ENCODE peak calls at places on chromosome 14, in eight cellular contexts. S is fibroblast of pulmonary artery, Y is esophagus squamous epithelium, V is WTC11, K is AG09319, M is hepatocyte, L is progenitor cell of endocrine pancreas, C is epithelial cell of esophagus. N is an unnamed sample.

GRCh38 chr14:78959674-78960264 is 789.6 kb downstream of the NRXN3 start:
- DNase-seq in S (peak; percentile 85), Y (no peak), V (peak; percentile 73), K (peak; percentile 40), M (peak; percentile 87), L (peak; percentile 60), C (peak; percentile 79), N (no peak)

GRCh38 chr14:38210587-38211257 is 3.0 kb downstream of the SSTR1 start:
- DNase-seq in S (peak; percentile 76), Y (no peak), V (peak; percentile 46), K (no peak), M (peak; percentile 71), L (peak; percentile 33), C (no peak), N (no peak)

GRCh38 chr14:29240046-29240445 is 473.5 kb downstream of the FOXG1 start:
- DNase-seq in S (peak; percentile 93), Y (no peak), V (no peak), K (no peak), M (no peak), L (no peak), C (peak; percentile 29), N (no peak)

GRCh38 chr14:53619625-53620324 is 336.9 kb downstream of the BMP4 start:
- DNase-seq in S (peak; percentile 17), Y (no peak), V (no peak), K (no peak), M (no peak), L (no peak), C (peak; percentile 34), N (peak; percentile 36)

GRCh38 chr14:39028620-39029019 is 74.4 kb downstream of the SEC23A start:
- DNase-seq in S (no peak), Y (no peak), V (no peak), K (no peak), M (no peak), L (no peak), C (no peak), N (no peak)

GRCh38 chr14:65223636-65224035 is 121.3 kb upstream of the MAX start:
- DNase-seq in S (no peak), Y (no peak), V (no peak), K (no peak), M (no peak), L (no peak), C (no peak), N (no peak)

GRCh38 chr14:53953002-53953827 is 3.4 kb downstream of the BMP4 start:
- DNase-seq in S (peak; percentile 89), Y (no peak), V (peak; percentile 81), K (peak; percentile 73), M (peak; percentile 95), L (peak; percentile 64), C (peak; percentile 71), N (no peak)

GRCh38 chr14:57987596-57988300 is 121.9 kb upstream of the SLC35F4 start:
- DNase-seq in S (no peak), Y (no peak), V (peak; percentile 14), K (no peak), M (no peak), L (no peak), C (peak; percentile 40), N (no peak)

GRCh38 chr14:84477996-84478395 is 1051.9 kb upstream of the FLRT2 start:
- DNase-seq in S (no peak), Y (no peak), V (no peak), K (no peak), M (no peak), L (no peak), C (no peak), N (no peak)

GRCh38 chr14:69133206-69134125 is 19.5 kb downstream of the DCAF5 start:
- DNase-seq in S (peak; percentile 84), Y (no peak), V (no peak), K (no peak), M (peak; percentile 39), L (no peak), C (peak; percentile 80), N (no peak)

GRCh38 chr14:22283000-22283399 is 306.0 kb downstream of the DAD1 start:
- DNase-seq in S (no peak), Y (no peak), V (no peak), K (no peak), M (no peak), L (no peak), C (peak; percentile 34), N (no peak)

GRCh38 chr14:101072945-101073597 is 169.5 kb upstream of the RTL1 start:
- DNase-seq in S (peak; percentile 95), Y (no peak), V (peak; percentile 68), K (peak; percentile 47), M (peak; percentile 97), L (peak; percentile 41), C (peak; percentile 98), N (peak; percentile 85)

GRCh38 chr14:29773990-29774389 is 153.7 kb downstream of the PRKD1 start:
- DNase-seq in S (no peak), Y (no peak), V (no peak), K (no peak), M (no peak), L (no peak), C (no peak), N (no peak)

GRCh38 chr14:91510171-91511013 is at the start of gene PPP4R3A:
- DNase-seq in S (peak; percentile 98), Y (peak; percentile 90), V (peak; percentile 90), K (peak; percentile 96), M (peak; percentile 98), L (peak; percentile 86), C (peak; percentile 98), N (peak; percentile 38)

DNA sequence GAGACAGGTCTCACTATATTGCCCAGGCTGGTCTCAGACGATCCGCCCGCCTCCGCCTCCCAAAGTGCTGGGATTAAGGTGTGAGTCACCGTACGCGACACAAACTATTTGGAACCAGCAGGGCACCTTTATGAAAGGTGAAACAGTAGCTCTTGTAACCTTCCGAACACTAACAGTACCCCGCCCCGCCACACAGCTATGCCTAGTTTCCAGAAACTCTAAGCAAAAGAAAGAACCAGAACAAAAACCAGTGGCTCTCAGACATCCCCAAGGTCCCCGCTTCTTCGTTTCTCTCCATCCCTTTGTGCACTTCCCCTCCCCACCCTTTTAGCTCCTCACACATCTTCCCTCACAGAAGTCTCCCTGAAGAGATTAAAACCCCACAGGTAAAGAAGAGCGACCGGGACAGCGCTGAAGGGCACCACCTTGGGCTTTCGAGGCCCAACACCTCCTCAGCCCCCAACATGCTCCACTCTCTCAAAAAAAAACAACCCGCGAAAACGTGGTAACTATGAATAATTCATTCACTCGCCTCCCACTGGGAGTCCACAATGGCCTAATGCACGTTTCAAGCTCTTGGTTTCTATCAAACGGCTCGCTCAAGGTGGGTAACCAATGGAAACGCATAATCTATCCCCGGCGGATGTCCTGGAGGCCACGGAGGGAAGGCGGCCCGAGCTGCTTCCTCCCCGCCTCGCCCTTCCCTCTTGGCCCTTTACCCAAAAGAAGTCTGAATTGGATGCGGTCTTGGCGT is 899 bp downstream of the BAG5 start:
- DNase-seq in S (peak; percentile 73), Y (no peak), V (no peak), K (no peak), M (peak; percentile 55), L (no peak), C (peak; percentile 63), N (no peak)
- TF ChIP-seq CTCF in S (no peak), Y (no peak), V (no peak), K (no peak), M (no peak), L (peak; percentile 19), C (no peak), N (no peak)

GRCh38 chr14:27672047-27672446 is 1074.2 kb upstream of the NOVA1 start:
- DNase-seq in S (no peak), Y (no peak), V (no peak), K (no peak), M (no peak), L (no peak), C (no peak), N (no peak)
- TF ChIP-seq CTCF in S (no peak), Y (no peak), V (no peak), K (no peak), M (no peak), L (no peak), C (no peak), N (no peak)

GRCh38 chr14:94129111-94129757 is at the start of gene IFI27L2:
- DNase-seq in S (peak; percentile 81), Y (no peak), V (peak; percentile 76), K (no peak), M (peak; percentile 89), L (peak; percentile 48), C (peak; percentile 77), N (no peak)
- TF ChIP-seq CTCF in S (no peak), Y (peak; percentile 29), V (peak; percentile 19), K (peak; percentile 19), M (peak; percentile 39), L (peak; percentile 52), C (peak; percentile 5), N (peak; percentile 25)

GRCh38 chr14:34980337-34980900 is 2.4 kb upstream of the SRP54 start:
- DNase-seq in S (no peak), Y (no peak), V (no peak), K (no peak), M (no peak), L (no peak), C (no peak), N (no peak)

GRCh38 chr14:34978444-34978843 is 4.3 kb upstream of the SRP54 start:
- DNase-seq in S (no peak), Y (no peak), V (no peak), K (no peak), M (no peak), L (no peak), C (no peak), N (no peak)

GRCh38 chr14:34983148-34983760 is 462 bp downstream of the SRP54 start:
- DNase-seq in S (no peak), Y (no peak), V (no peak), K (no peak), M (no peak), L (no peak), C (no peak), N (no peak)

GRCh38 chr14:34982421-34983147 is at the start of gene SRP54:
- DNase-seq in S (peak; percentile 99), Y (peak; percentile 94), V (peak; percentile 100), K (peak; percentile 96), M (peak; percentile 100), L (peak; percentile 99), C (peak; percentile 99), N (peak; percentile 87)

DNA sequence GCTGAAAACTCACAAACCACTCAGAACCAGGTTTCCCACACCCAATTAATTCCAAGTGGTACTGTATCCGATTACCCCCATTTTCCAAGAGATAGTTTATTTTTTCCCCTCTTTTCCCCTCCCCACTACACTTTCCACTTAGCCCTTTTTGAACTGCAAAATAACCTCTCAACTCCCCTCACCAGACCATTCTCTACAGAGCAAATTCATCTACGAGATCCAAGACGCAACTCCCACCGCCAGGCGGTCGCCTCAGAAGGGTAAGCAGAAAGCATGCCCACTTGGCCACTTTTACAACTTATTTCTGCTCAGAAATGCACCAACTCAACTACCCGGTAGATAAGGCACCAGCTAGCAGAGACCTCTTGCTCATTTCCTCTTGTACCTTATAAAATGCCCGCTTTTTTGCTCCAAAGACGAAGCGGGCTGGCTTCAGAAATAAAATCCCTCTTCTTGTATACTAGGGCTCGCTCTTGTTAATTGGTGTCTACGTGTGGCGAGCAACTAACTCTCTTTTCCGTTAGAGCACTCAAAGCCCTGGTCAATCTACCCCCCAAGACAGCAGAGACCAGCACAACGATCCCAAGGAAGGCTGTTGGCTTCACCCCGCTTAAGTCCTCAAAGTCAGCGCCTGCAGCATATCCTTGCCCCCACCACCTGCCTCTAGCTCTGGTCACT is 910 bp upstream of the SRP54 start:
- DNase-seq in S (peak; percentile 57), Y (no peak), V (peak; percentile 21), K (no peak), M (peak; percentile 53), L (no peak), C (peak; percentile 39), N (peak; percentile 38)
- TF ChIP-seq CTCF in S (peak; percentile 38), Y (peak; percentile 23), V (no peak), K (peak; percentile 30), M (peak; percentile 36), L (peak; percentile 28), C (no peak), N (peak; percentile 46)

N was measured in epithelial cell of proximal tubule.